ENCODE peak calls at places on chromosomes 4 and X, in ten cellular contexts. R is K562, V is GM13976, E is right lobe of liver, I is AG10803, S is uterus, K is dorsolateral prefrontal cortex, H is foreskin keratinocyte, L is psoas muscle, W is endothelial cell of umbilical vein. Z is an unnamed sample.

GRCh38 chr4:81807927-81808672 is 336.4 kb upstream of the RASGEF1B start:
- DNase-seq in R (no peak), V (no peak), E (no peak), I (no peak), S (no peak), K (no peak), H (no peak), L (no peak), W (no peak), Z (no peak)

GRCh38 chrX:72128881-72129280 is 2.8 kb downstream of the RTL5 start:
- DNase-seq in R (peak), V (no peak), E (no peak), I (no peak), S (no peak), K (no peak), H (no peak), L (no peak), W (no peak), Z (no peak)

GRCh38 chr4:25551608-25552007 is 104.0 kb upstream of the SLC34A2 start:
- DNase-seq in R (no peak), V (no peak), E (no peak), I (no peak), S (no peak), K (no peak), H (peak), L (no peak), W (no peak), Z (no peak)

GRCh38 chr4:18155062-18156041 is 133.8 kb upstream of the LCORL start:
- DNase-seq in R (no peak), V (no peak), E (no peak), I (no peak), S (no peak), K (no peak), H (peak), L (no peak), W (no peak), Z (no peak)

GRCh38 chr4:16802044-16802443 is 96.4 kb downstream of the LDB2 start:
- DNase-seq in R (no peak), V (no peak), E (no peak), I (no peak), S (no peak), K (no peak), H (no peak), L (no peak), W (no peak), Z (no peak)

GRCh38 chrX:323721-324628 is 5.4 kb upstream of the GTPBP6 start:
- DNase-seq in R (no peak), V (no peak), E (peak), I (peak), S (no peak), K (peak), H (peak), L (peak), W (no peak), Z (no peak)

GRCh38 chr4:74056114-74056857 is 17.8 kb upstream of the CXCL3 start:
- DNase-seq in R (peak), V (no peak), E (no peak), I (peak), S (no peak), K (no peak), H (peak), L (no peak), W (no peak), Z (no peak)

GRCh38 chr4:87086143-87086805 is 134.1 kb downstream of the KLHL8 start:
- DNase-seq in R (no peak), V (no peak), E (no peak), I (no peak), S (no peak), K (no peak), H (no peak), L (no peak), W (no peak), Z (no peak)

GRCh38 chrX:154695913-154696312 is 42.5 kb upstream of the CTAG2 start:
- DNase-seq in R (no peak), V (no peak), E (no peak), I (peak), S (no peak), K (no peak), H (no peak), L (no peak), W (no peak), Z (no peak)

GRCh38 chr4:142548491-142548890 is 297.6 kb downstream of the INPP4B start:
- DNase-seq in R (no peak), V (no peak), E (no peak), I (no peak), S (no peak), K (no peak), H (peak), L (no peak), W (no peak), Z (no peak)

GRCh38 chrX:79065696-79066095 is 78.8 kb upstream of the GPR174 start:
- DNase-seq in R (no peak), V (no peak), E (no peak), I (no peak), S (no peak), K (no peak), H (no peak), L (no peak), W (no peak), Z (no peak)

GRCh38 chr4:189279188-189279587 is 661.5 kb upstream of the FRG1 start:
- DNase-seq in R (no peak), V (no peak), E (no peak), I (peak), S (no peak), K (no peak), H (no peak), L (no peak), W (no peak), Z (no peak)

GRCh38 chr4:76588268-76588667 is 153.2 kb downstream of the SHROOM3 start:
- DNase-seq in R (no peak), V (no peak), E (no peak), I (no peak), S (no peak), K (no peak), H (no peak), L (no peak), W (no peak), Z (no peak)

GRCh38 chr4:65007841-65008439 is 598.7 kb upstream of the TECRL start:
- DNase-seq in R (peak), V (peak), E (no peak), I (peak), S (no peak), K (no peak), H (peak), L (no peak), W (peak), Z (peak)

GRCh38 chrX:97374266-97374665 is 490.6 kb downstream of the RPA4 start:
- DNase-seq in R (no peak), V (no peak), E (no peak), I (no peak), S (no peak), K (no peak), H (no peak), L (no peak), W (no peak), Z (no peak)

GRCh38 chr4:142405021-142405991 is 440.8 kb downstream of the INPP4B start:
- DNase-seq in R (no peak), V (no peak), E (peak), I (peak), S (peak), K (peak), H (peak), L (peak), W (peak), Z (no peak)

GRCh38 chr4:85733798-85734197 is 258.8 kb downstream of the ARHGAP24 start:
- DNase-seq in R (no peak), V (no peak), E (no peak), I (no peak), S (no peak), K (no peak), H (no peak), L (no peak), W (no peak), Z (no peak)

GRCh38 chr4:33086351-33086900 is 2366.3 kb downstream of the PCDH7 start:
- DNase-seq in R (no peak), V (no peak), E (no peak), I (peak), S (no peak), K (no peak), H (no peak), L (no peak), W (no peak), Z (no peak)

GRCh38 chr4:128323401-128323800 is 35.8 kb upstream of the PGRMC2 start:
- DNase-seq in R (no peak), V (no peak), E (no peak), I (no peak), S (no peak), K (no peak), H (peak), L (no peak), W (no peak), Z (no peak)
- TF ChIP-seq CTCF in R (no peak), V (no peak), E (no peak), I (no peak), S (no peak), K (no peak), H (no peak), L (no peak), W (no peak), Z (no peak)

GRCh38 chr4:100843897-100844296 is 326.1 kb upstream of the EMCN start:
- DNase-seq in R (no peak), V (no peak), E (no peak), I (peak), S (no peak), K (no peak), H (no peak), L (no peak), W (no peak), Z (no peak)

GRCh38 chr4:100852326-100852725 is 334.5 kb upstream of the EMCN start:
- DNase-seq in R (no peak), V (no peak), E (no peak), I (no peak), S (no peak), K (no peak), H (peak), L (no peak), W (no peak), Z (no peak)

GRCh38 chr4:100849319-100849718 is 331.5 kb upstream of the EMCN start:
- DNase-seq in R (no peak), V (no peak), E (no peak), I (no peak), S (no peak), K (peak), H (no peak), L (no peak), W (no peak), Z (no peak)

DNA sequence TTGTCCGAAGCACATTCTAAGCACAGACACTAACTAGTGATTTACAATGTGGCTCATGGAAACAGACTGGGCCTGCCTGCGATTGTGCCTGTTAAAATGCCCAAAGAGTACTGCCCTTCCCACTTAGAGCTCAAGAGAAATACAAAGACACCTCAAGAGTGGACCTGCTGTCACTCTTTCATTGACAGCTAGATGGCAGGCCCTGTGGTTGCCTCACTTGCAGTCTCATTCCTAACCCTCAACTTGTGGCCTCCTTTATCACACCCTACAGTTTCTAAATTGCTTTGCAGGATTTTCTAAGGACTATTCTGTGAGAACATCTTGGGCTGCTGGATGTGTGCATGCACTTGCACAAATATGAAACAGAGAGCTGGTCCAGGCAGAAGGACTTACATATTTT is 331.0 kb upstream of the EMCN start:
- DNase-seq in R (no peak), V (no peak), E (no peak), I (no peak), S (no peak), K (peak), H (peak), L (no peak), W (no peak), Z (no peak)
- TF ChIP-seq CTCF in R (no peak), V (peak), E (no peak), I (no peak), S (no peak), K (peak), H (peak), L (no peak), W (peak), Z (no peak)

GRCh38 chrX:107537815-107538214 is 88.4 kb downstream of the FRMPD3 start:
- DNase-seq in R (peak), V (peak), E (no peak), I (peak), S (no peak), K (no peak), H (peak), L (no peak), W (peak), Z (no peak)
- TF ChIP-seq CTCF in R (peak), V (peak), E (peak), I (peak), S (no peak), K (peak), H (peak), L (peak), W (peak), Z (peak)

GRCh38 chrX:121195719-121196118 is 148.3 kb downstream of the GLUD2 start:
- DNase-seq in R (no peak), V (no peak), E (no peak), I (no peak), S (no peak), K (no peak), H (no peak), L (no peak), W (no peak), Z (no peak)
- TF ChIP-seq CTCF in R (no peak), V (no peak), E (no peak), I (no peak), S (no peak), K (no peak), H (no peak), L (no peak), W (no peak), Z (no peak)

GRCh38 chr4:168832746-168833575 is 177.1 kb downstream of the CBR4 start:
- DNase-seq in R (no peak), V (peak), E (peak), I (no peak), S (peak), K (peak), H (peak), L (peak), W (peak), Z (peak)
- TF ChIP-seq CTCF in R (no peak), V (no peak), E (no peak), I (peak), S (peak), K (peak), H (peak), L (no peak), W (peak), Z (peak)

GRCh38 chrX:36909584-36909983 is 98.6 kb upstream of the FAM47C start:
- DNase-seq in R (no peak), V (no peak), E (no peak), I (peak), S (no peak), K (no peak), H (no peak), L (no peak), W (no peak), Z (no peak)

GRCh38 chrX:36913551-36913950 is 94.6 kb upstream of the FAM47C start:
- DNase-seq in R (no peak), V (no peak), E (no peak), I (no peak), S (no peak), K (no peak), H (no peak), L (no peak), W (no peak), Z (no peak)

GRCh38 chrX:36908801-36909403 is 99.3 kb upstream of the FAM47C start:
- DNase-seq in R (peak), V (peak), E (no peak), I (peak), S (no peak), K (no peak), H (peak), L (no peak), W (peak), Z (no peak)
- TF ChIP-seq CTCF in R (peak), V (peak), E (peak), I (peak), S (peak), K (peak), H (peak), L (peak), W (peak), Z (peak)

GRCh38 chr4:69831646-69832325 is 28.2 kb downstream of the SULT1E1 start:
- DNase-seq in R (no peak), V (no peak), E (peak), I (no peak), S (no peak), K (no peak), H (no peak), L (no peak), W (no peak), Z (no peak)

GRCh38 chr4:69832326-69833030 is 27.5 kb downstream of the SULT1E1 start:
- DNase-seq in R (no peak), V (no peak), E (peak), I (no peak), S (no peak), K (no peak), H (no peak), L (no peak), W (no peak), Z (peak)

GRCh38 chr4:69831270-69831627 is 28.7 kb downstream of the SULT1E1 start:
- DNase-seq in R (no peak), V (no peak), E (no peak), I (no peak), S (no peak), K (no peak), H (no peak), L (no peak), W (no peak), Z (no peak)

GRCh38 chr4:69829678-69830077 is 30.3 kb downstream of the SULT1E1 start:
- DNase-seq in R (no peak), V (no peak), E (no peak), I (no peak), S (no peak), K (no peak), H (no peak), L (no peak), W (no peak), Z (no peak)

GRCh38 chr4:69830529-69831269 is 29.2 kb downstream of the SULT1E1 start:
- DNase-seq in R (no peak), V (no peak), E (peak), I (peak), S (no peak), K (no peak), H (peak), L (no peak), W (peak), Z (no peak)
- TF ChIP-seq CTCF in R (no peak), V (no peak), E (no peak), I (no peak), S (no peak), K (no peak), H (peak), L (no peak), W (peak), Z (no peak)

GRCh38 chr4:40550900-40551546 is 78.6 kb downstream of the RBM47 start:
- DNase-seq in R (peak), V (peak), E (no peak), I (peak), S (no peak), K (no peak), H (peak), L (no peak), W (peak), Z (no peak)
- TF ChIP-seq CTCF in R (no peak), V (peak), E (peak), I (peak), S (peak), K (no peak), H (peak), L (no peak), W (no peak), Z (peak)

DNA sequence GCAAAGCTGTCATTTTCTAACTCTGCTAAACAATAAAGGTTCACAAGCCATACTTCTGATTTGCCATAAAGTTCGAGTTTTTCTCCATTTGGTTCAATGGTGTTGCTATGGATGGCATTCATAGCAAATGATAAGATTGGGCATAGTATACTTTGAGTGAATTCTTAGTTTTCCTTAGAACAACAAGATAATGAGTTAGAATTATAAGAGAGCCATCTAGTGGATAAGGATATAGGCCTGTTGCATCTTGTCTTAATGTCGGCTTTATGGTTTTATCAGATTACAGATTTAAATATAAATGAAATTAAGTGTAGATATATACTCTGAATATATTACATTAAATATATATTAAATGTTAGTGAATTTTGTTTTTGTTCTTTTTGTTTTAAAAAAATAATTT is 644.6 kb downstream of the IL1RAPL1 start:
- DNase-seq in R (no peak), V (no peak), E (no peak), I (no peak), S (no peak), K (no peak), H (peak), L (no peak), W (peak), Z (no peak)
- TF ChIP-seq CTCF in R (no peak), V (no peak), E (peak), I (peak), S (no peak), K (peak), H (peak), L (peak), W (no peak), Z (peak)

Z was measured in progenitor cell of endocrine pancreas.